ENCODE peak calls at places on chromosomes 11 and 22, in seven cellular contexts. F is psoas muscle, B is coronary artery, G is HFFc6, Y is A549, E is suprapubic skin, X is fibroblast of the aortic adventitia. C is an unnamed sample.

GRCh38 chr11:65718964-65719492 is 1.6 kb downstream of the RNASEH2C start:
- DNase-seq in F (peak), B (no peak), G (peak), Y (no peak), E (no peak), X (peak), C (no peak)

GRCh38 chr11:128424867-128425285 is 162.5 kb downstream of the ETS1 start:
- DNase-seq in F (peak), B (peak), G (no peak), Y (no peak), E (no peak), X (peak), C (peak)

GRCh38 chr11:65311197-65311631 is 3.5 kb upstream of the CDC42EP2 start:
- DNase-seq in F (no peak), B (no peak), G (peak), Y (no peak), E (no peak), X (peak), C (no peak)

GRCh38 chr11:116386118-116386699 is 386.6 kb downstream of the BUD13 start:
- DNase-seq in F (no peak), B (no peak), G (no peak), Y (no peak), E (no peak), X (no peak), C (no peak)

GRCh38 chr11:133163463-133164419 is 368.6 kb downstream of the OPCML start:
- DNase-seq in F (no peak), B (no peak), G (peak), Y (peak), E (no peak), X (peak), C (no peak)

GRCh38 chr11:9060700-9061111 is 30.7 kb downstream of the SCUBE2 start:
- DNase-seq in F (no peak), B (no peak), G (no peak), Y (peak), E (no peak), X (no peak), C (no peak)

GRCh38 chr22:27019827-27020226 is 362.4 kb downstream of the MIAT start:
- DNase-seq in F (no peak), B (no peak), G (no peak), Y (peak), E (no peak), X (no peak), C (no peak)

GRCh38 chr22:37229805-37230672 is 14.0 kb downstream of the RAC2 start:
- DNase-seq in F (no peak), B (no peak), G (peak), Y (no peak), E (no peak), X (peak), C (peak)

GRCh38 chr11:83711035-83711630 is 425.0 kb upstream of the CCDC90B start:
- DNase-seq in F (no peak), B (no peak), G (no peak), Y (no peak), E (no peak), X (no peak), C (no peak)

GRCh38 chr11:78094250-78094649 is 14.6 kb upstream of the NDUFC2 start:
- DNase-seq in F (no peak), B (no peak), G (no peak), Y (no peak), E (no peak), X (no peak), C (no peak)

GRCh38 chr22:31143537-31143936 is 3.2 kb upstream of the PLA2G3 start:
- DNase-seq in F (no peak), B (no peak), G (no peak), Y (no peak), E (no peak), X (no peak), C (no peak)

GRCh38 chr22:44438481-44439131 is 59.4 kb downstream of the RTL6 start:
- DNase-seq in F (no peak), B (peak), G (no peak), Y (no peak), E (no peak), X (no peak), C (no peak)

GRCh38 chr22:19703869-19704268 is 10.4 kb upstream of the SEPTIN5 start:
- DNase-seq in F (no peak), B (no peak), G (no peak), Y (no peak), E (peak), X (no peak), C (peak)

GRCh38 chr11:110019659-110020058 is 73.5 kb upstream of the ZC3H12C start:
- DNase-seq in F (no peak), B (no peak), G (no peak), Y (no peak), E (no peak), X (no peak), C (no peak)

GRCh38 chr11:104024572-104024971 is 11.9 kb upstream of the DDI1 start:
- DNase-seq in F (no peak), B (no peak), G (no peak), Y (no peak), E (no peak), X (no peak), C (no peak)

GRCh38 chr11:95739108-95739507 is 50.5 kb downstream of the FAM76B start:
- DNase-seq in F (no peak), B (no peak), G (no peak), Y (no peak), E (no peak), X (no peak), C (no peak)

GRCh38 chr11:73869234-73869949 is 7.3 kb downstream of the COA4 start:
- DNase-seq in F (no peak), B (no peak), G (no peak), Y (no peak), E (no peak), X (no peak), C (no peak)

GRCh38 chr11:118845369-118845768 is 38.3 kb upstream of the CXCR5 start:
- DNase-seq in F (no peak), B (no peak), G (no peak), Y (no peak), E (no peak), X (peak), C (no peak)

GRCh38 chr11:117731689-117732290 is 65.2 kb downstream of the DSCAML1 start:
- DNase-seq in F (no peak), B (no peak), G (no peak), Y (no peak), E (no peak), X (no peak), C (no peak)

GRCh38 chr11:76206327-76207081 is at the start of gene WNT11:
- DNase-seq in F (peak), B (no peak), G (no peak), Y (peak), E (no peak), X (peak), C (peak)

GRCh38 chr11:41237386-41237785 is 222.1 kb downstream of the LRRC4C start:
- DNase-seq in F (no peak), B (no peak), G (no peak), Y (no peak), E (no peak), X (no peak), C (no peak)

GRCh38 chr22:41862160-41862529 is 29.2 kb downstream of the SREBF2 start:
- DNase-seq in F (no peak), B (no peak), G (no peak), Y (no peak), E (no peak), X (peak), C (no peak)

GRCh38 chr11:35304393-35304790 is 115.0 kb downstream of the SLC1A2 start:
- DNase-seq in F (no peak), B (no peak), G (peak), Y (peak), E (no peak), X (peak), C (no peak)

GRCh38 chr22:22702159-22702873 is 57.9 kb downstream of the GGTLC2 start:
- DNase-seq in F (no peak), B (peak), G (no peak), Y (no peak), E (peak), X (no peak), C (no peak)

GRCh38 chr22:22704156-22704946 is 59.9 kb downstream of the GGTLC2 start:
- DNase-seq in F (no peak), B (peak), G (no peak), Y (no peak), E (no peak), X (no peak), C (no peak)

GRCh38 chr22:22700631-22701030 is 56.2 kb downstream of the GGTLC2 start:
- DNase-seq in F (no peak), B (peak), G (no peak), Y (no peak), E (no peak), X (no peak), C (no peak)

GRCh38 chr22:22703715-22704114 is 59.3 kb downstream of the GGTLC2 start:
- DNase-seq in F (no peak), B (peak), G (peak), Y (peak), E (no peak), X (no peak), C (no peak)

GRCh38 chr22:22702874-22703570 is 58.6 kb downstream of the GGTLC2 start:
- DNase-seq in F (no peak), B (peak), G (no peak), Y (no peak), E (peak), X (no peak), C (no peak)
- TF ChIP-seq CTCF in F (no peak), B (no peak), G (no peak), Y (no peak), E (no peak), X (no peak), C (no peak)

GRCh38 chr11:3137486-3138177 is 27.5 kb downstream of the OSBPL5 start:
- DNase-seq in F (no peak), B (no peak), G (no peak), Y (no peak), E (no peak), X (no peak), C (no peak)

GRCh38 chr11:3134651-3135490 is 30.2 kb downstream of the OSBPL5 start:
- DNase-seq in F (peak), B (no peak), G (no peak), Y (no peak), E (peak), X (no peak), C (no peak)

GRCh38 chr11:3135491-3136440 is 29.3 kb downstream of the OSBPL5 start:
- DNase-seq in F (peak), B (no peak), G (no peak), Y (no peak), E (peak), X (no peak), C (no peak)

GRCh38 chr11:3138178-3139085 is 26.7 kb downstream of the OSBPL5 start:
- DNase-seq in F (peak), B (no peak), G (no peak), Y (no peak), E (no peak), X (no peak), C (peak)

GRCh38 chr11:3136542-3137455 is 28.3 kb downstream of the OSBPL5 start:
- DNase-seq in F (peak), B (no peak), G (no peak), Y (no peak), E (peak), X (no peak), C (peak)
- TF ChIP-seq CTCF in F (no peak), B (no peak), G (no peak), Y (no peak), E (no peak), X (no peak), C (no peak)

DNA sequence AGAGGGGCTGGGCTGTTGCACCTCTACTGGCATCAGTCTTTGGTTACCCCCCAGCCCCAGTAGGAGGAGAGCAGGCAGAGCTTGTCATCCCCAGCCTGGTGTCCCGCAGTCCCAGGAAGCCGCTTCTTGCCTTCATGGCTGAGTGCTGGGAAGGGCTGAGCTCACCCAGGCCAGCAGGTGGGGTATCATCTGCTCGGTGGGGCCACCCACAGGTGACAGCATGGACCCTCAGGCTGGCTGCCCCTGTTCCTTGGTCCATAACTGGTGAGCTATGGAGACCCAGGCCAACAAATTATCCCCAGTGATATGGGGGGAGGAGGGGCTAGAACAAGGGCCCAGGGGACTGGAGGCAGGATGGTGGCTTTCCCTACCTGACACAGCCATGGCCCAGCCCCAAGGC is 6.5 kb upstream of the RHOD start:
- DNase-seq in F (no peak), B (no peak), G (no peak), Y (no peak), E (no peak), X (no peak), C (no peak)
- TF ChIP-seq CTCF in F (no peak), B (no peak), G (peak), Y (no peak), E (no peak), X (no peak), C (no peak)

GRCh38 chr11:134276396-134277175 is 407 bp downstream of the GLB1L3 start:
- DNase-seq in F (no peak), B (no peak), G (no peak), Y (no peak), E (peak), X (no peak), C (no peak)

GRCh38 chr11:134277176-134278001 is 1.2 kb downstream of the GLB1L3 start:
- DNase-seq in F (no peak), B (no peak), G (no peak), Y (no peak), E (no peak), X (no peak), C (no peak)

GRCh38 chr11:134273317-134273712 is 2.9 kb upstream of the GLB1L3 start:
- DNase-seq in F (no peak), B (no peak), G (no peak), Y (no peak), E (no peak), X (no peak), C (no peak)

GRCh38 chr11:134275188-134275533 is 1.0 kb upstream of the GLB1L3 start:
- DNase-seq in F (no peak), B (no peak), G (no peak), Y (no peak), E (no peak), X (no peak), C (no peak)

DNA sequence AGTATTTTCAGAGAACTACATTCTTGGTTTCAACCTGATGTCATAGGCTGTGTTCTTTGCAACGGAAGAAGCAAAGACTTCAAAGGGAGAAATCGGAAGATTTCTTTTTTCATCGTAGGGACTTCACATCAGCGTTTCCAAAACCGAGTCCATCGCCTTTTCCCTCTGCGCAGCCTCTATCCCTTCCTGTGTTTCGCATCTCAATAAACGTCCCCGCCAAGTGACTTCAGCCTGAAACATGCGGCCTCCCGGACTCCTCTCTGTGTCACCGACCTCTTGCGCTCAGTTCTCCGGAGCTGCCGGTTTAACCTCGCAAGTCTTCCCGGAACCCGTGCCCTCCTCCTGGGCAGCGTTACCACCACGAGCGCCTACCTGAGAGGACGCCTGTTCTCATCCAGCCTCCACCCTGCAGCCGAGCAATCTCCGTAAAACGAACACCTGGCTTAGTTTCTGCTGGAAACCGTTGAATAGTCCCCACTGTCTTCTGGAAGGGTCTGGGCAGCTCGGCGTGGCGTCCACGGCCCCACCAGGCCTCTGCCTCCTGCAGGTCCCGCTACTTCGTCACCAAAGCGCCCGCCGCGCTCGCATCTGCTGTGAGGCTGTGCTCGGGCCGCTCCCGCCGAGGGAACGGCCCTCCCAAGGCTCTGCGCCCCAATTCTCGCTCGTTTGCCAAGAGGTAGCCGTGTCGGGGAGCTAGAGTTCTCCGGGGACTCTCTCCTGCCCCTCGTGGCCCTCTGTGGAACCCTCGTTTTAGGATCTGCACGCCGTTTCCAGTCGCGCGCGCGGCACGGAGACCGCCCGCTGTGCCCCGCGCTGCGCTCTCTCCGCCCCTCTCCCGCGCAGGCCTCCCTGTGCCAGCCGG is at the start of gene GLB1L3:
- DNase-seq in F (no peak), B (no peak), G (no peak), Y (peak), E (no peak), X (peak), C (peak)
- TF ChIP-seq CTCF in F (no peak), B (no peak), G (peak), Y (peak), E (peak), X (peak), C (no peak)